ENCODE peak calls at places on chromosomes 6 and 20, in six cellular contexts. One of them, this sample, is unnamed.

GRCh38 chr6:33785766-33786165 is 3.2 kb downstream of the LEMD2 start:
- DNase-seq in K562: no peak
- DNase-seq in H1: no peak
- DNase-seq in HCT116: no peak
- DNase-seq in HepG2: no peak
- DNase-seq in GM12878: no peak
- DNase-seq in this sample: peak

GRCh38 chr20:42678895-42679294 is 510.8 kb downstream of the PTPRT start:
- DNase-seq in K562: no peak
- DNase-seq in H1: no peak
- DNase-seq in HCT116: no peak
- DNase-seq in HepG2: peak
- DNase-seq in GM12878: no peak
- DNase-seq in this sample: no peak

GRCh38 chr20:43631598-43631997 is 35.3 kb upstream of the MYBL2 start:
- DNase-seq in K562: no peak
- DNase-seq in H1: no peak
- DNase-seq in HCT116: no peak
- DNase-seq in HepG2: no peak
- DNase-seq in GM12878: no peak
- DNase-seq in this sample: no peak

GRCh38 chr6:42532038-42532669 is 31.7 kb upstream of the UBR2 start:
- DNase-seq in K562: peak
- DNase-seq in H1: no peak
- DNase-seq in HCT116: peak
- DNase-seq in HepG2: peak
- DNase-seq in GM12878: no peak
- DNase-seq in this sample: peak

GRCh38 chr6:138035070-138035469 is 72.1 kb downstream of the PERP start:
- DNase-seq in K562: no peak
- DNase-seq in H1: no peak
- DNase-seq in HCT116: no peak
- DNase-seq in HepG2: no peak
- DNase-seq in GM12878: no peak
- DNase-seq in this sample: no peak

GRCh38 chr6:22036267-22036666 is 260.6 kb downstream of the PRL start:
- DNase-seq in K562: no peak
- DNase-seq in H1: peak
- DNase-seq in HCT116: peak
- DNase-seq in HepG2: peak
- DNase-seq in GM12878: peak
- DNase-seq in this sample: peak

GRCh38 chr6:10404799-10405524 is 9.9 kb downstream of the TFAP2A start:
- DNase-seq in K562: no peak
- DNase-seq in H1: no peak
- DNase-seq in HCT116: no peak
- DNase-seq in HepG2: no peak
- DNase-seq in GM12878: no peak
- DNase-seq in this sample: no peak

GRCh38 chr20:57622201-57622570 is 2.0 kb upstream of the ZBP1 start:
- DNase-seq in K562: no peak
- DNase-seq in H1: no peak
- DNase-seq in HCT116: no peak
- DNase-seq in HepG2: no peak
- DNase-seq in GM12878: no peak
- DNase-seq in this sample: no peak

GRCh38 chr6:83853178-83853967 is at the start of gene RIPPLY2:
- DNase-seq in K562: no peak
- DNase-seq in H1: peak
- DNase-seq in HCT116: no peak
- DNase-seq in HepG2: no peak
- DNase-seq in GM12878: no peak
- DNase-seq in this sample: peak

GRCh38 chr6:142846459-142846831 is 98.5 kb downstream of the HIVEP2 start:
- DNase-seq in K562: no peak
- DNase-seq in H1: no peak
- DNase-seq in HCT116: no peak
- DNase-seq in HepG2: no peak
- DNase-seq in GM12878: no peak
- DNase-seq in this sample: no peak

GRCh38 chr20:9302073-9302425 is 212.3 kb upstream of the LAMP5 start:
- DNase-seq in K562: no peak
- DNase-seq in H1: no peak
- DNase-seq in HCT116: no peak
- DNase-seq in HepG2: no peak
- DNase-seq in GM12878: no peak
- DNase-seq in this sample: no peak

GRCh38 chr6:142013286-142013685 is 119.4 kb upstream of the GJE1 start:
- DNase-seq in K562: no peak
- DNase-seq in H1: no peak
- DNase-seq in HCT116: peak
- DNase-seq in HepG2: no peak
- DNase-seq in GM12878: no peak
- DNase-seq in this sample: peak

GRCh38 chr20:1150218-1150617 is 31.8 kb downstream of the PSMF1 start:
- DNase-seq in K562: no peak
- DNase-seq in H1: no peak
- DNase-seq in HCT116: no peak
- DNase-seq in HepG2: peak
- DNase-seq in GM12878: no peak
- DNase-seq in this sample: no peak

GRCh38 chr6:121885399-121886152 is 450.1 kb downstream of the GJA1 start:
- DNase-seq in K562: no peak
- DNase-seq in H1: no peak
- DNase-seq in HCT116: no peak
- DNase-seq in HepG2: peak
- DNase-seq in GM12878: no peak
- DNase-seq in this sample: no peak

GRCh38 chr20:51014797-51015722 is 7.8 kb downstream of the KCNG1 start:
- DNase-seq in K562: peak
- DNase-seq in H1: peak
- DNase-seq in HCT116: no peak
- DNase-seq in HepG2: peak
- DNase-seq in GM12878: no peak
- DNase-seq in this sample: peak

GRCh38 chr6:14278000-14278399 is 160.4 kb downstream of the CD83 start:
- DNase-seq in K562: no peak
- DNase-seq in H1: no peak
- DNase-seq in HCT116: no peak
- DNase-seq in HepG2: no peak
- DNase-seq in GM12878: no peak
- DNase-seq in this sample: no peak

GRCh38 chr20:25136643-25137559 is 55.0 kb upstream of the VSX1 start:
- DNase-seq in K562: no peak
- DNase-seq in H1: no peak
- DNase-seq in HCT116: peak
- DNase-seq in HepG2: no peak
- DNase-seq in GM12878: no peak
- DNase-seq in this sample: peak

GRCh38 chr20:25299801-25300200 is 51.9 kb downstream of the PYGB start:
- DNase-seq in K562: no peak
- DNase-seq in H1: no peak
- DNase-seq in HCT116: no peak
- DNase-seq in HepG2: no peak
- DNase-seq in GM12878: no peak
- DNase-seq in this sample: no peak

GRCh38 chr6:90388395-90388794 is 91.8 kb upstream of the BACH2 start:
- DNase-seq in K562: no peak
- DNase-seq in H1: no peak
- DNase-seq in HCT116: no peak
- DNase-seq in HepG2: no peak
- DNase-seq in GM12878: no peak
- DNase-seq in this sample: no peak

GRCh38 chr20:1854246-1854645 is 41.0 kb upstream of the SIRPA start:
- DNase-seq in K562: no peak
- DNase-seq in H1: no peak
- DNase-seq in HCT116: no peak
- DNase-seq in HepG2: peak
- DNase-seq in GM12878: no peak
- DNase-seq in this sample: no peak

GRCh38 chr6:117448732-117449131 is 23.0 kb upstream of the ROS1 start:
- DNase-seq in K562: no peak
- DNase-seq in H1: no peak
- DNase-seq in HCT116: no peak
- DNase-seq in HepG2: no peak
- DNase-seq in GM12878: no peak
- DNase-seq in this sample: no peak

GRCh38 chr6:39882567-39882953 is 51.7 kb downstream of the MOCS1 start:
- DNase-seq in K562: no peak
- DNase-seq in H1: no peak
- DNase-seq in HCT116: no peak
- DNase-seq in HepG2: peak
- DNase-seq in GM12878: no peak
- DNase-seq in this sample: peak

GRCh38 chr6:130993292-130993765 is 69.7 kb downstream of the EPB41L2 start:
- DNase-seq in K562: peak
- DNase-seq in H1: no peak
- DNase-seq in HCT116: no peak
- DNase-seq in HepG2: no peak
- DNase-seq in GM12878: no peak
- DNase-seq in this sample: peak

GRCh38 chr20:32450484-32451061 is 92.4 kb downstream of the ASXL1 start:
- DNase-seq in K562: no peak
- DNase-seq in H1: no peak
- DNase-seq in HCT116: no peak
- DNase-seq in HepG2: no peak
- DNase-seq in GM12878: no peak
- DNase-seq in this sample: no peak

GRCh38 chr6:26500102-26500501 is at the start of gene BTN1A1:
- DNase-seq in K562: no peak
- DNase-seq in H1: no peak
- DNase-seq in HCT116: no peak
- DNase-seq in HepG2: no peak
- DNase-seq in GM12878: no peak
- DNase-seq in this sample: no peak

GRCh38 chr6:151276112-151276745 is 36.5 kb downstream of the AKAP12 start:
- DNase-seq in K562: no peak
- DNase-seq in H1: no peak
- DNase-seq in HCT116: no peak
- DNase-seq in HepG2: no peak
- DNase-seq in GM12878: no peak
- DNase-seq in this sample: no peak

GRCh38 chr6:11734861-11735652 is 43.5 kb downstream of the ADTRP start:
- DNase-seq in K562: no peak
- DNase-seq in H1: no peak
- DNase-seq in HCT116: no peak
- DNase-seq in HepG2: no peak
- DNase-seq in GM12878: no peak
- DNase-seq in this sample: no peak

GRCh38 chr20:19947611-19948264 is 69.4 kb upstream of the NAA20 start:
- DNase-seq in K562: peak
- DNase-seq in H1: no peak
- DNase-seq in HCT116: no peak
- DNase-seq in HepG2: no peak
- DNase-seq in GM12878: peak
- DNase-seq in this sample: no peak

GRCh38 chr6:399785-400517 is 8.4 kb downstream of the IRF4 start:
- DNase-seq in K562: no peak
- DNase-seq in H1: no peak
- DNase-seq in HCT116: no peak
- DNase-seq in HepG2: no peak
- DNase-seq in GM12878: no peak
- DNase-seq in this sample: no peak

GRCh38 chr6:55528624-55529023 is 50.4 kb downstream of the HMGCLL1 start:
- DNase-seq in K562: no peak
- DNase-seq in H1: no peak
- DNase-seq in HCT116: peak
- DNase-seq in HepG2: peak
- DNase-seq in GM12878: peak
- DNase-seq in this sample: peak
- TF ChIP-seq CTCF in K562: no peak
- TF ChIP-seq CTCF in H1: peak
- TF ChIP-seq CTCF in HCT116: peak
- TF ChIP-seq CTCF in HepG2: peak
- TF ChIP-seq CTCF in GM12878: peak
- TF ChIP-seq CTCF in this sample: peak

GRCh38 chr6:149065658-149066556 is 251.6 kb upstream of the TAB2 start:
- DNase-seq in K562: no peak
- DNase-seq in H1: no peak
- DNase-seq in HCT116: no peak
- DNase-seq in HepG2: no peak
- DNase-seq in GM12878: peak
- DNase-seq in this sample: no peak
- TF ChIP-seq POLR2A in K562: no peak
- TF ChIP-seq POLR2A in H1: no peak
- TF ChIP-seq POLR2A in HCT116: no peak
- TF ChIP-seq POLR2A in HepG2: no peak
- TF ChIP-seq POLR2A in GM12878: peak
- TF ChIP-seq POLR2A in this sample: no peak

GRCh38 chr20:3239026-3239866 is at the start of gene SLC4A11:
- DNase-seq in K562: peak
- DNase-seq in H1: peak
- DNase-seq in HCT116: peak
- DNase-seq in HepG2: peak
- DNase-seq in GM12878: no peak
- DNase-seq in this sample: peak

GRCh38 chr20:3237958-3238615 is 903 bp downstream of the SLC4A11 start:
- DNase-seq in K562: no peak
- DNase-seq in H1: peak
- DNase-seq in HCT116: no peak
- DNase-seq in HepG2: no peak
- DNase-seq in GM12878: no peak
- DNase-seq in this sample: no peak

GRCh38 chr20:3237011-3237957 is 1.7 kb downstream of the SLC4A11 start:
- DNase-seq in K562: no peak
- DNase-seq in H1: no peak
- DNase-seq in HCT116: no peak
- DNase-seq in HepG2: no peak
- DNase-seq in GM12878: no peak
- DNase-seq in this sample: no peak

GRCh38 chr20:3239867-3240775 is 1.1 kb upstream of the SLC4A11 start:
- DNase-seq in K562: peak
- DNase-seq in H1: peak
- DNase-seq in HCT116: no peak
- DNase-seq in HepG2: no peak
- DNase-seq in GM12878: no peak
- DNase-seq in this sample: peak

GRCh38 chr20:3238616-3239025 is 369 bp downstream of the SLC4A11 start:
- DNase-seq in K562: peak
- DNase-seq in H1: no peak
- DNase-seq in HCT116: no peak
- DNase-seq in HepG2: no peak
- DNase-seq in GM12878: no peak
- DNase-seq in this sample: no peak
- TF ChIP-seq EZH2 in K562: no peak
- TF ChIP-seq EZH2 in H1: peak
- TF ChIP-seq EZH2 in HCT116: no peak
- TF ChIP-seq EZH2 in HepG2: no peak
- TF ChIP-seq EZH2 in GM12878: no peak
- TF ChIP-seq EZH2 in this sample: peak

DNA sequence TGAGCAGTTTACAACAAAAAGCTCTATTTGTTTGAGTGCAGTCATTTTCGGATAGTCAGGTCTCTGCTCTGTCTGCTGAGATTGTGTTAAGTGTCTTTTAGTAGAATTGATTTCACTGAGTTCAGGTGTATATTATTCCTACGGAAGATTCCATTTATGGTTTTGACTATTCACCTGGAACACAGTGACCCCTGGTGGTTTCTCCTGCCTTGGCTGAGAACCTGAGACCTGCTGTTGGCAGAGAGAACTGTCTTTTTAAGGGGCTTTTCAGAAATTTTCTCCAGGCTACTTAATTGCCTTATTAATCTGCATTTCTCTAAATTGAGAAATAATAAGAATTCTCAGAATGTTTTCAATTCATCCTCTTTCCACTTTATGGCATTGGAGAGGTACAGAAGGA is 508.0 kb downstream of the TBC1D32 start:
- DNase-seq in K562: no peak
- DNase-seq in H1: peak
- DNase-seq in HCT116: peak
- DNase-seq in HepG2: peak
- DNase-seq in GM12878: no peak
- DNase-seq in this sample: no peak
- TF ChIP-seq CTCF in K562: no peak
- TF ChIP-seq CTCF in H1: peak
- TF ChIP-seq CTCF in HCT116: peak
- TF ChIP-seq CTCF in HepG2: peak
- TF ChIP-seq CTCF in GM12878: peak
- TF ChIP-seq CTCF in this sample: peak

This sample was measured in endothelial cell of umbilical vein.